ENCODE peak calls at places on chromosomes 13 and 19, in nine cellular contexts. U, T, D, X, N, F, W, G and V are unnamed samples.

GRCh38 chr19:3057275-3057714 is 5.0 kb downstream of the TLE5 start:
- DNase-seq in N (peak; percentile 83), X (peak; percentile 69), W (peak; percentile 87), F (no peak), T (peak; percentile 64), U (peak; percentile 99), G (peak; percentile 92), D (no peak), V (no peak)

GRCh38 chr19:29606420-29606747 is 301 bp downstream of the POP4 start:
- DNase-seq in F (no peak), W (no peak), G (no peak), N (no peak), X (no peak), D (no peak), T (no peak), U (no peak), V (no peak)

GRCh38 chr13:60138674-60139073 is 25.1 kb downstream of the DIAPH3 start:
- DNase-seq in U (no peak), F (no peak), W (no peak), D (no peak), T (no peak), N (no peak), X (no peak), G (no peak), V (no peak)

GRCh38 chr19:591099-591958 is 1.6 kb downstream of the HCN2 start:
- DNase-seq in G (no peak), F (no peak), W (no peak), U (no peak), T (peak; percentile 82), N (no peak), X (no peak), D (no peak), V (peak; percentile 23)

GRCh38 chr19:48635263-48635965 is 1.8 kb downstream of the DBP start:
- DNase-seq in W (peak; percentile 75), D (no peak), T (peak; percentile 84), X (no peak), N (peak; percentile 78), U (peak; percentile 87), G (peak; percentile 80), F (no peak), V (peak; percentile 86)

GRCh38 chr13:42497798-42498197 is 76.2 kb upstream of the TNFSF11 start:
- DNase-seq in U (no peak), X (peak; percentile 77), W (no peak), T (no peak), D (no peak), N (no peak), G (no peak), F (peak; percentile 88), V (no peak)

GRCh38 chr19:8050274-8051096 is 2.1 kb upstream of the CCL25 start:
- DNase-seq in X (peak; percentile 73), D (peak; percentile 20), W (peak; percentile 51), T (peak; percentile 100), U (peak; percentile 73), G (peak; percentile 77), F (peak; percentile 91), N (peak; percentile 87), V (peak; percentile 89)

GRCh38 chr19:48962029-48962848 is 2.9 kb upstream of the FTL start:
- DNase-seq in X (peak; percentile 42), F (no peak), G (peak; percentile 52), D (no peak), T (peak; percentile 62), W (no peak), N (no peak), U (peak; percentile 43), V (peak; percentile 86)

GRCh38 chr19:10730932-10731331 is 13.1 kb downstream of the DNM2 start:
- DNase-seq in N (no peak), W (no peak), U (no peak), X (no peak), F (no peak), T (no peak), G (no peak), D (no peak), V (no peak)

GRCh38 chr19:38543807-38544568 is 73.8 kb downstream of the MAP4K1 start:
- DNase-seq in N (no peak), F (peak; percentile 64), D (peak; percentile 24), W (peak; percentile 45), U (peak; percentile 74), X (peak; percentile 80), T (no peak), G (peak; percentile 85), V (peak; percentile 41)

GRCh38 chr13:76048675-76049396 is 412.7 kb downstream of the LMO7 start:
- DNase-seq in T (no peak), U (no peak), F (no peak), W (no peak), N (no peak), D (no peak), X (peak; percentile 13), G (no peak), V (no peak)

GRCh38 chr19:54654447-54655321 is 8.1 kb upstream of the LILRB4 start:
- DNase-seq in W (no peak), T (no peak), F (no peak), N (no peak), D (no peak), X (no peak), U (no peak), G (no peak), V (no peak)

GRCh38 chr13:32586022-32586900 is at the start of gene PDS5B:
- DNase-seq in D (peak; percentile 86), X (peak; percentile 93), G (peak; percentile 95), F (peak; percentile 66), N (peak; percentile 96), U (peak; percentile 95), W (peak; percentile 93), T (peak; percentile 96), V (peak; percentile 97)

GRCh38 chr13:114134111-114134943 is 1.9 kb upstream of the RASA3 start:
- DNase-seq in T (no peak), W (no peak), D (no peak), G (no peak), U (no peak), X (no peak), N (no peak), F (no peak), V (peak; percentile 58)

GRCh38 chr19:1953441-1954094 is 12.6 kb downstream of the CSNK1G2 start:
- DNase-seq in X (no peak), N (no peak), D (no peak), W (no peak), G (no peak), F (no peak), T (no peak), U (no peak), V (no peak)

GRCh38 chr13:40813662-40814454 is 24.4 kb downstream of the SLC25A15 start:
- DNase-seq in T (peak; percentile 57), W (no peak), N (no peak), F (no peak), X (peak; percentile 49), D (no peak), U (no peak), G (no peak), V (peak; percentile 31)

GRCh38 chr19:1070931-1071791 is 4.2 kb downstream of the ARHGAP45 start:
- DNase-seq in X (no peak), G (peak; percentile 17), F (no peak), T (peak; percentile 91), W (no peak), D (no peak), U (no peak), N (peak; percentile 65), V (no peak)

GRCh38 chr13:51635137-51635878 is 51.0 kb downstream of the WDFY2 start:
- DNase-seq in G (no peak), D (no peak), U (no peak), W (no peak), X (no peak), N (no peak), T (no peak), F (no peak), V (no peak)

GRCh38 chr13:108082481-108082880 is 132.9 kb downstream of the LIG4 start:
- DNase-seq in F (no peak), W (no peak), X (no peak), D (no peak), T (no peak), N (no peak), G (no peak), U (no peak), V (no peak)

GRCh38 chr13:50309872-50310594 is 294.8 kb downstream of the KCNRG start:
- DNase-seq in G (no peak), D (no peak), N (no peak), X (no peak), W (no peak), F (no peak), U (no peak), T (no peak), V (no peak)

GRCh38 chr19:23440207-23440606 is 44.9 kb upstream of the ZNF91 start:
- DNase-seq in X (no peak), N (no peak), U (no peak), F (no peak), W (no peak), D (no peak), T (peak; percentile 65), G (no peak), V (no peak)
- TF ChIP-seq CTCF in X (no peak), N (no peak), U (no peak), F (no peak), W (no peak), D (peak; percentile 20), T (peak; percentile 55), G (no peak), V (no peak)

DNA sequence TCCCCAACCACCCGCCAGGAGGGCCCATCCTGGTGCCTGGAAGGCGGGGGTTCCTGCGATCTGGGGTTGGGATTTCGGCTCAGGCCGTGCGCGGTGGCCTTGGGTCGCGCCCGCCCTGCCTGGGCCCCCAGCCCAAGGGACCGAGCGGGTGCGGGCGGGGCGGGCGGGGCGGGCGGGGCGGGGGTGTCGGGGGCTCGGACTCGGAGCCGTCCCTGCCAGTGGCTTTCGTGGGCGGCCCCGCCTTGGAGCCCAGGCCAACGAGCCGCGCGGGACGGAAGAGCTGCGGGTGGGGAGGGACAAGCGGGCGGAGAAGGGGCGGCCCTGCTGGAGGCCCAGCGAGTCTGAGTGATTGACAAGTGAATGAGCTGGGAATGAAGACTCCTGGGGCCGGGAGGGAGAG is 24.6 kb upstream of the ZNF729 start:
- DNase-seq in N (no peak), T (no peak), F (no peak), D (no peak), G (no peak), X (no peak), W (no peak), U (no peak), V (no peak)
- H3K9me3 ChIP-seq in N (peaks cover 19% of the 10 kb centered on the region), T (peaks cover 86% of the 10 kb centered on the region), F (no peaks in the 10 kb centered on the region), D (peaks cover 58% of the 10 kb centered on the region), G (peaks cover 4% of the 10 kb centered on the region), X (no peaks in the 10 kb centered on the region), W (no peaks in the 10 kb centered on the region), U (no peaks in the 10 kb centered on the region), V (peaks cover 74% of the 10 kb centered on the region)

DNA sequence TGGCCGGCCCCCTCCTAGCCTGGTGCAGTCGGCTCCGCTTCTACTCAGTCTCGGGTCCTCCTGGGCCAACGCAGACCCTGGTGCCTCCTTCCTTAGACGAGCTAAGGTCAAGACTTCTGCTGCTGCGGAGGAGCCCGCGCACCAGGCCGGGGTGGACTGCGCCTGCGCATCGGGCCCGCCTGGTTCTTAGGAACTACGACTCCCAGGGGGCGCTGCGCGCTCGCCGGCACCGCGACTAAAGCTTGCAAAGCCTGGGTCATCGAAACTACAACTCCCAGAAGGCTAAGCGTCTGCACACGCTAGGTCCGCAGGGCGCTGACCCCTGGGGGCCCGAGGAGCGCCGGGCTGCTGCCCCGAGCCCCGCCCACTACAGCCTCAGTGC is at the start of gene ZNF835:
- DNase-seq in X (peak; percentile 70), T (peak; percentile 86), D (no peak), N (peak; percentile 86), G (peak; percentile 96), F (no peak), U (peak; percentile 88), W (peak; percentile 94), V (peak; percentile 84)
- H3K4me3 ChIP-seq in X (peak within 1 kb of the TSS; percentile 20), T (no peak within 1 kb of the TSS), D (no peak within 1 kb of the TSS), N (peak within 1 kb of the TSS; percentile 60), G (peak within 1 kb of the TSS; percentile 82), F (no peak within 1 kb of the TSS), U (peak within 1 kb of the TSS; percentile 61), W (peak within 1 kb of the TSS; percentile 68), V (peak within 1 kb of the TSS; percentile 17)

GRCh38 chr19:35476149-35476548 is 14.1 kb downstream of the KRTDAP start:
- DNase-seq in X (no peak), G (no peak), T (peak; percentile 83), U (no peak), F (no peak), N (no peak), W (no peak), D (no peak), V (no peak)
- TF ChIP-seq CTCF in X (no peak), G (no peak), T (peak; percentile 81), U (no peak), F (no peak), N (no peak), W (no peak), D (no peak), V (no peak)